ENCODE peak calls at places on chromosomes 6 and 20, in five cellular contexts. I is WTC11, D is BE2C, L is ascending aorta, H is astrocyte. N is an unnamed sample.

GRCh38 chr6:34383651-34384304 is 8.7 kb downstream of the NUDT3 start:
- DNase-seq in H (no peak), I (no peak), D (no peak), L (no peak), N (no peak)

GRCh38 chr6:18302561-18303439 is 38.5 kb upstream of the DEK start:
- DNase-seq in D (no peak), L (no peak), H (no peak), I (no peak), N (peak; percentile 30)

GRCh38 chr6:131130546-131130925 is 4.7 kb upstream of the AKAP7 start:
- DNase-seq in H (no peak), D (no peak), I (no peak), L (no peak), N (no peak)

GRCh38 chr6:51526922-51527321 is 560.5 kb downstream of the PKHD1 start:
- DNase-seq in I (no peak), L (no peak), D (no peak), H (no peak), N (no peak)

GRCh38 chr6:168016176-168016620 is 18.7 kb downstream of the KIF25 start:
- DNase-seq in H (no peak), L (no peak), I (no peak), D (no peak), N (no peak)

GRCh38 chr20:31695849-31696804 is 26.5 kb downstream of the BCL2L1 start:
- DNase-seq in I (no peak), D (no peak), L (peak; percentile 90), H (peak; percentile 65), N (no peak)

GRCh38 chr20:4813839-4814695 is 92.4 kb downstream of the PRND start:
- DNase-seq in L (no peak), I (no peak), D (no peak), H (no peak), N (no peak)

GRCh38 chr20:62924567-62925419 is 1.5 kb downstream of the DIDO1 start:
- DNase-seq in I (no peak), H (peak; percentile 42), D (no peak), L (no peak), N (no peak)

GRCh38 chr6:24859608-24860007 is 60.9 kb upstream of the ARMH2 start:
- DNase-seq in H (no peak), L (no peak), I (no peak), D (no peak), N (no peak)

GRCh38 chr6:129590408-129591022 is 119.5 kb downstream of the ARHGAP18 start:
- DNase-seq in I (no peak), D (no peak), L (no peak), H (peak; percentile 97), N (no peak)

GRCh38 chr20:43923322-43923721 is 8.7 kb downstream of the TOX2 start:
- DNase-seq in H (no peak), L (no peak), D (no peak), I (no peak), N (no peak)

GRCh38 chr6:130848945-130849344 is 21.7 kb downstream of the SMLR1 start:
- DNase-seq in H (no peak), L (no peak), I (no peak), D (no peak), N (no peak)

GRCh38 chr6:34912715-34913464 is 23.8 kb downstream of the ANKS1A start:
- DNase-seq in I (no peak), H (peak; percentile 87), L (no peak), D (no peak), N (no peak)

GRCh38 chr6:111159628-111160027 is 72.3 kb downstream of the SLC16A10 start:
- DNase-seq in H (no peak), L (no peak), D (no peak), I (no peak), N (no peak)

GRCh38 chr6:106692112-106692822 is 62.9 kb downstream of the QRSL1 start:
- DNase-seq in H (peak; percentile 67), I (peak; percentile 50), L (peak; percentile 67), D (no peak), N (no peak)

GRCh38 chr6:120363429-120363828 is 970.9 kb downstream of the TBC1D32 start:
- DNase-seq in L (no peak), H (peak; percentile 6), D (no peak), I (peak; percentile 66), N (no peak)

GRCh38 chr6:34834789-34835518 is 43.1 kb downstream of the BLTP3A start:
- DNase-seq in L (no peak), I (no peak), H (peak; percentile 11), D (no peak), N (no peak)

GRCh38 chr6:138795809-138796469 is at the start of gene ECT2L:
- DNase-seq in I (peak; percentile 84), D (no peak), L (peak; percentile 70), H (peak; percentile 47), N (peak; percentile 85)

GRCh38 chr20:49810491-49811190 is 2.0 kb upstream of the SLC9A8 start:
- DNase-seq in H (no peak), D (no peak), I (no peak), L (no peak), N (no peak)

GRCh38 chr6:134892362-134892761 is 57.5 kb downstream of the ALDH8A1 start:
- DNase-seq in L (no peak), I (no peak), D (no peak), H (no peak), N (no peak)

DNA sequence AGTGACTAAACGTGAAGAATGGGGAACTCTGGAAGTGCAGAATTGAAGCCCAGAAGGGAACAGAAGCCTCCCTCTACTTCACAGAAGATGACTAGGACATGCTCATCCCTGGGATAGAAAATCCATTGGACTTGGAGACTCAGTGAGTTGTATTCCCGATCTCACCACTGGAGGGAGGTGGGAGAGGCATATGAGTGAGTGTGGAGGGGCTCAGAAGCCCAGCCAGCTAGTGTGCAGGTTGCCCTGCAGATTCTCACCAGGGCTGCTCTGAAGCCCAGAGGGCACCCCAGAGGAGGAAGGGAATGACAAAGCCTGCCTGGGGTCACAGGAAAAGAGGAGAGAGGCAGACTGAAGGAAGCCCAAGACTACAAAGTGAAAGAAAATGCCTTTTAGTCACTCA is 42.1 kb upstream of the HLA-E start:
- DNase-seq in D (peak; percentile 47), I (peak; percentile 75), L (no peak), H (no peak), N (no peak)
- TF ChIP-seq CTCF in D (peak; percentile 47), I (peak; percentile 46), L (no peak), H (no peak), N (peak; percentile 37)

GRCh38 chr6:149863596-149863845 is 638 bp downstream of the LRP11 start:
- DNase-seq in D (no peak), L (peak; percentile 69), I (no peak), H (no peak), N (no peak)

GRCh38 chr6:149862901-149863595 is 1.1 kb downstream of the LRP11 start:
- DNase-seq in I (peak; percentile 69), H (peak; percentile 53), D (peak; percentile 72), L (peak; percentile 86), N (peak; percentile 95)

GRCh38 chr6:149864578-149865535 is 698 bp upstream of the LRP11 start:
- DNase-seq in D (peak; percentile 42), I (no peak), H (peak; percentile 48), L (peak; percentile 77), N (no peak)

GRCh38 chr6:149861603-149862423 is 2.3 kb downstream of the LRP11 start:
- DNase-seq in H (no peak), D (no peak), L (no peak), I (no peak), N (no peak)

DNA sequence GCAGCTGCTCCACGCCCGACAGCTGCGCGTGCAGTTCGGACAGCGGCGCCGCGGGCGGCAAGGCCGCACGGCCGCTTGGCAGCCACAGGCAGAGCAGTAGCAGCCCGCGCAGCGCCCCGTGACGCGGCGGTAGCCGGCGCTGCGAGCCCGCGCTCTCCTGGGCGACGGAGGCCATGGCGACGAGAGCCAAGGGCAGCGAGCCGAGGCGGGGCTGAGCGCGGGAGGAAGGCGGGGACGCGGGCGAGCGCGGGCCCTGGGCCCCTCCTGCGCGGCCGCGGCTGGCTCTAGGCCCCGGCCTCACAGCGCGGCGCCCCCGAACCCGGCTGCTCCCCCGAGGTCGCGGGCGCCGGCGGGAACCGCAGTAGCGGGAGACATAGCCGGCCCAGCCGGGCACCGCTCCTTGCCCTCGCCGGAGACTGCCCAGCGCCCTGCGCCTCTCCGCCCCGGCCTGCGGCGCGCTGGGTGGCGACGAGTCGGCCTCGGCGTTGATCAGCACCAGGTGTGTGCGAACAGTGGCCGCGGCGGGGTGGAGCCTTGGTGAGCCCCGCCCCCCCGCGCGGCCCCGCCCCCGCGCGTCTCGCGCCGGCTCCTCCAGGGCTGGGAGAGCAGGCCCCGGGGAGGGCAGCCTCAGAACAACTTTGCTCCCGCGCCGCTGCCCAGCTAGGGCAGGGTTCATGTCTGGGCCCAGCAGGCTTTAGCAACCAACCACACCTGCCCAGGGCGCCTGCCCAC is at the start of gene LRP11:
- DNase-seq in L (peak; percentile 91), D (peak; percentile 88), H (peak; percentile 60), I (peak; percentile 92), N (peak; percentile 96)
- TF ChIP-seq CTCF in L (no peak), D (no peak), H (no peak), I (no peak), N (no peak)

DNA sequence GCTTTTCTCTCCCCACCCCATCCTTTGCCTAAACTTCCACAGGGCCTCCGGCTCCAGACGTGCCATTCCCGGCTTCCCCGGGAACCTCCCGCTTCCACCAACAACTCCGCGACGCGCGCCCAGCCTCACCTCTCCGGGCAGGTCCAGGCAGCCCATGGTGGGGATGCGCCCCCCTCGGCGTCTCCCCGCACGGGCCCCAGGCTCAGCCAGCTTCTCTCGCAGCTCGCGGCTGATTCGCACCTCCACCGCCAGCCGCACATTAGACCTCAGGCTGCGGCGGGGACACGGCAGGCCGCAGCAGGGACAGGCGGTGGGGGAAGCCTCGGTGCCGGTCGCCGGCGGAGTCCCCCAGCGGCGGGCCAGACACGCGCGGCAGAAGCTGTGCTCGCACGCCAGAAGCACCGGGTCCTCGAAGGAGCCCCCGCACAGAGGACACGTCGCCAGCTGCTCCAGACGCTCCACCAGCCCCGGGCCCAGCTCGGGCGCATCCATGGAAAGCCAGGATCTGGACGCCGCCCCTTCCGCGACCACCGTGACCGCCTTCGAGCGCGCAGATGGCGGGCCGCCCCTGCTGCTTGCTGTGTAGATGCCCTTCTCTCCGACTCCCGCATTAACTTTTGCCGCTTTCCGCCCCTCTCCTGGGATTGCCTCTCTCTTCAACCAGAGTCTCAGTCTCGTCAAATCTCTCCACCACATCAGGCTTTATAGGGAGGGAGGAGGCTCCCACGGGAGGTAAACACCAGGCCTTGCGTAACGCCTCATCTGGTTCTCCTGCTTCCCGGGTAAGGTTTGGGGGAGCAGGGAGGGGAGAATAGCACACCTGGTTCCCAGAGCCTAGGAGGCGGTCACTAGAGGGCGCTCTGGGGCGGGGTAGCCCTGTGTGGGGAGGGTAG is at the start of gene RNF39:
- DNase-seq in H (no peak), I (peak; percentile 83), L (no peak), D (no peak), N (no peak)
- TF ChIP-seq CTCF in H (peak; percentile 4), I (peak; percentile 73), L (peak; percentile 24), D (peak; percentile 26), N (peak; percentile 53)

GRCh38 chr20:1127840-1128239 is 9.4 kb downstream of the PSMF1 start:
- DNase-seq in L (no peak), D (no peak), I (no peak), H (no peak), N (no peak)
- TF ChIP-seq CTCF in L (no peak), D (no peak), I (no peak), H (no peak), N (no peak)

N was measured in osteocyte.